ENCODE peak calls at places on chromosomes 12 and 14, in five cellular contexts. F is prostate gland, E is lower lobe of right lung, N is A172, T is RCC 7860. V is an unnamed sample.
A peak's percentile ranks its signal among the peaks of the same experiment; 100 is the strongest.

GRCh38 chr14:100557658-100558057 is 29.6 kb downstream of the BEGAIN start:
- DNase-seq in F (no peak), E (peak; percentile 67), N (peak; percentile 47), T (no peak), V (no peak)

GRCh38 chr12:8037947-8038346 is 5.4 kb downstream of the FOXJ2 start:
- DNase-seq in F (no peak), E (no peak), N (no peak), T (no peak), V (no peak)

GRCh38 chr14:59869381-59870255 is 958 bp downstream of the RTN1 start:
- DNase-seq in F (no peak), E (peak; percentile 44), N (no peak), T (no peak), V (peak; percentile 13)

GRCh38 chr12:61412209-61412608 is 848.0 kb upstream of the USP15 start:
- DNase-seq in F (no peak), E (no peak), N (no peak), T (no peak), V (no peak)

GRCh38 chr14:59123975-59124374 is 64.5 kb upstream of the DAAM1 start:
- DNase-seq in F (no peak), E (no peak), N (peak; percentile 5), T (peak; percentile 25), V (no peak)

GRCh38 chr14:80587096-80587724 is 354.3 kb downstream of the CEP128 start:
- DNase-seq in F (no peak), E (no peak), N (peak; percentile 39), T (peak; percentile 17), V (no peak)

GRCh38 chr14:21711360-21711961 is 37.8 kb upstream of the OR4E1 start:
- DNase-seq in F (peak; percentile 13), E (no peak), N (peak; percentile 18), T (peak; percentile 4), V (peak; percentile 39)

GRCh38 chr12:26573212-26573909 is 259.6 kb downstream of the ITPR2 start:
- DNase-seq in F (no peak), E (no peak), N (no peak), T (no peak), V (no peak)

GRCh38 chr14:74524813-74525135 is 31.2 kb downstream of the ISCA2 start:
- DNase-seq in F (no peak), E (no peak), N (no peak), T (no peak), V (no peak)